ENCODE peak calls at places on chromosomes 3 and 15, in six cellular contexts. One of them, this sample, is unnamed.

GRCh38 chr3:175105066-175105465 is 245.9 kb downstream of the NAALADL2 start:
- DNase-seq in HepG2: no peak
- DNase-seq in GM12878: no peak
- DNase-seq in WTC11: no peak
- DNase-seq in K562: no peak
- DNase-seq in HCT116: no peak
- DNase-seq in this sample: no peak

GRCh38 chr3:28651159-28651558 is 302.5 kb upstream of the AZI2 start:
- DNase-seq in HepG2: no peak
- DNase-seq in GM12878: no peak
- DNase-seq in WTC11: no peak
- DNase-seq in K562: no peak
- DNase-seq in HCT116: no peak
- DNase-seq in this sample: no peak

GRCh38 chr3:16789344-16790100 is 95.2 kb upstream of the PLCL2 start:
- DNase-seq in HepG2: no peak
- DNase-seq in GM12878: no peak
- DNase-seq in WTC11: no peak
- DNase-seq in K562: no peak
- DNase-seq in HCT116: no peak
- DNase-seq in this sample: no peak

GRCh38 chr3:44954289-44954688 is 21.7 kb downstream of the ZDHHC3 start:
- DNase-seq in HepG2: no peak
- DNase-seq in GM12878: no peak
- DNase-seq in WTC11: no peak
- DNase-seq in K562: no peak
- DNase-seq in HCT116: no peak
- DNase-seq in this sample: no peak

GRCh38 chr3:193593666-193594025 is 638 bp downstream of the OPA1 start:
- DNase-seq in HepG2: peak
- DNase-seq in GM12878: no peak
- DNase-seq in WTC11: no peak
- DNase-seq in K562: peak
- DNase-seq in HCT116: no peak
- DNase-seq in this sample: no peak

GRCh38 chr3:153396581-153396980 is 234.6 kb downstream of the RAP2B start:
- DNase-seq in HepG2: no peak
- DNase-seq in GM12878: no peak
- DNase-seq in WTC11: no peak
- DNase-seq in K562: no peak
- DNase-seq in HCT116: no peak
- DNase-seq in this sample: no peak

GRCh38 chr3:16148783-16149182 is 25.7 kb upstream of the GALNT15 start:
- DNase-seq in HepG2: no peak
- DNase-seq in GM12878: no peak
- DNase-seq in WTC11: no peak
- DNase-seq in K562: no peak
- DNase-seq in HCT116: no peak
- DNase-seq in this sample: no peak

GRCh38 chr15:40958146-40958545 is 4.9 kb downstream of the CHAC1 start:
- DNase-seq in HepG2: no peak
- DNase-seq in GM12878: no peak
- DNase-seq in WTC11: no peak
- DNase-seq in K562: no peak
- DNase-seq in HCT116: no peak
- DNase-seq in this sample: no peak

GRCh38 chr3:196778755-196779154 is 39.1 kb downstream of the PAK2 start:
- DNase-seq in HepG2: no peak
- DNase-seq in GM12878: no peak
- DNase-seq in WTC11: no peak
- DNase-seq in K562: no peak
- DNase-seq in HCT116: no peak
- DNase-seq in this sample: no peak

GRCh38 chr3:37833790-37834189 is 27.9 kb upstream of the CTDSPL start:
- DNase-seq in HepG2: no peak
- DNase-seq in GM12878: no peak
- DNase-seq in WTC11: no peak
- DNase-seq in K562: no peak
- DNase-seq in HCT116: no peak
- DNase-seq in this sample: no peak

GRCh38 chr3:190384241-190384863 is 3.6 kb upstream of the CLDN16 start:
- DNase-seq in HepG2: peak
- DNase-seq in GM12878: peak
- DNase-seq in WTC11: no peak
- DNase-seq in K562: no peak
- DNase-seq in HCT116: peak
- DNase-seq in this sample: no peak

GRCh38 chr3:108053025-108053424 is 37.8 kb downstream of the CD47 start:
- DNase-seq in HepG2: no peak
- DNase-seq in GM12878: no peak
- DNase-seq in WTC11: no peak
- DNase-seq in K562: no peak
- DNase-seq in HCT116: no peak
- DNase-seq in this sample: no peak

GRCh38 chr3:30440147-30440604 is 166.2 kb upstream of the TGFBR2 start:
- DNase-seq in HepG2: peak
- DNase-seq in GM12878: no peak
- DNase-seq in WTC11: no peak
- DNase-seq in K562: no peak
- DNase-seq in HCT116: no peak
- DNase-seq in this sample: no peak

GRCh38 chr15:39427705-39428104 is 153.2 kb upstream of the THBS1 start:
- DNase-seq in HepG2: peak
- DNase-seq in GM12878: no peak
- DNase-seq in WTC11: no peak
- DNase-seq in K562: peak
- DNase-seq in HCT116: no peak
- DNase-seq in this sample: no peak

GRCh38 chr3:159922861-159923312 is 65.7 kb upstream of the IL12A start:
- DNase-seq in HepG2: no peak
- DNase-seq in GM12878: peak
- DNase-seq in WTC11: no peak
- DNase-seq in K562: no peak
- DNase-seq in HCT116: no peak
- DNase-seq in this sample: no peak

GRCh38 chr15:82900511-82900910 is 52.0 kb downstream of the HOMER2 start:
- DNase-seq in HepG2: no peak
- DNase-seq in GM12878: no peak
- DNase-seq in WTC11: no peak
- DNase-seq in K562: no peak
- DNase-seq in HCT116: no peak
- DNase-seq in this sample: no peak

GRCh38 chr3:90062018-90062417 is 954.6 kb downstream of the EPHA3 start:
- DNase-seq in HepG2: no peak
- DNase-seq in GM12878: no peak
- DNase-seq in WTC11: no peak
- DNase-seq in K562: no peak
- DNase-seq in HCT116: no peak
- DNase-seq in this sample: no peak

GRCh38 chr3:157069406-157069805 is 90.5 kb downstream of the CCNL1 start:
- DNase-seq in HepG2: no peak
- DNase-seq in GM12878: no peak
- DNase-seq in WTC11: no peak
- DNase-seq in K562: no peak
- DNase-seq in HCT116: no peak
- DNase-seq in this sample: no peak

GRCh38 chr15:69105451-69105985 is 54.9 kb upstream of the GLCE start:
- DNase-seq in HepG2: no peak
- DNase-seq in GM12878: no peak
- DNase-seq in WTC11: no peak
- DNase-seq in K562: no peak
- DNase-seq in HCT116: no peak
- DNase-seq in this sample: no peak

GRCh38 chr3:102671005-102671404 is 236.2 kb downstream of the ZPLD1 start:
- DNase-seq in HepG2: peak
- DNase-seq in GM12878: no peak
- DNase-seq in WTC11: no peak
- DNase-seq in K562: no peak
- DNase-seq in HCT116: no peak
- DNase-seq in this sample: no peak

GRCh38 chr3:41848745-41849574 is 112.9 kb downstream of the ULK4 start:
- DNase-seq in HepG2: no peak
- DNase-seq in GM12878: no peak
- DNase-seq in WTC11: no peak
- DNase-seq in K562: no peak
- DNase-seq in HCT116: no peak
- DNase-seq in this sample: no peak

GRCh38 chr3:46712191-46713047 is 5.2 kb downstream of the PRSS50 start:
- DNase-seq in HepG2: no peak
- DNase-seq in GM12878: no peak
- DNase-seq in WTC11: peak
- DNase-seq in K562: no peak
- DNase-seq in HCT116: no peak
- DNase-seq in this sample: no peak

GRCh38 chr3:12380408-12380795 is 91.5 kb downstream of the PPARG start:
- DNase-seq in HepG2: no peak
- DNase-seq in GM12878: no peak
- DNase-seq in WTC11: no peak
- DNase-seq in K562: no peak
- DNase-seq in HCT116: no peak
- DNase-seq in this sample: no peak

GRCh38 chr3:31981206-31982181 is at the start of the genes OSBPL10 and ZNF860:
- DNase-seq in HepG2: peak
- DNase-seq in GM12878: no peak
- DNase-seq in WTC11: peak
- DNase-seq in K562: peak
- DNase-seq in HCT116: peak
- DNase-seq in this sample: peak

GRCh38 chr3:72383896-72384295 is 464.3 kb downstream of the SHQ1 start:
- DNase-seq in HepG2: no peak
- DNase-seq in GM12878: no peak
- DNase-seq in WTC11: no peak
- DNase-seq in K562: no peak
- DNase-seq in HCT116: no peak
- DNase-seq in this sample: no peak

GRCh38 chr15:91118796-91119590 is 18.9 kb downstream of the SV2B start:
- DNase-seq in HepG2: no peak
- DNase-seq in GM12878: no peak
- DNase-seq in WTC11: no peak
- DNase-seq in K562: no peak
- DNase-seq in HCT116: no peak
- DNase-seq in this sample: no peak

GRCh38 chr15:43317566-43318184 is 12.7 kb downstream of the LCMT2 start:
- DNase-seq in HepG2: peak
- DNase-seq in GM12878: no peak
- DNase-seq in WTC11: no peak
- DNase-seq in K562: no peak
- DNase-seq in HCT116: no peak
- DNase-seq in this sample: no peak

GRCh38 chr3:138817685-138818084 is 17.0 kb downstream of the PIK3CB start:
- DNase-seq in HepG2: no peak
- DNase-seq in GM12878: no peak
- DNase-seq in WTC11: no peak
- DNase-seq in K562: no peak
- DNase-seq in HCT116: no peak
- DNase-seq in this sample: no peak

GRCh38 chr15:31391687-31392671 is 65.3 kb downstream of the KLF13 start:
- DNase-seq in HepG2: no peak
- DNase-seq in GM12878: no peak
- DNase-seq in WTC11: peak
- DNase-seq in K562: peak
- DNase-seq in HCT116: no peak
- DNase-seq in this sample: peak

GRCh38 chr3:177579419-177579818 is 382.1 kb upstream of the TBL1XR1 start:
- DNase-seq in HepG2: no peak
- DNase-seq in GM12878: no peak
- DNase-seq in WTC11: no peak
- DNase-seq in K562: no peak
- DNase-seq in HCT116: no peak
- DNase-seq in this sample: no peak

GRCh38 chr3:127339943-127340861 is 52.4 kb upstream of the PRR20G start:
- DNase-seq in HepG2: no peak
- DNase-seq in GM12878: no peak
- DNase-seq in WTC11: no peak
- DNase-seq in K562: no peak
- DNase-seq in HCT116: no peak
- DNase-seq in this sample: peak

GRCh38 chr3:29693863-29694262 is 413.0 kb downstream of the RBMS3 start:
- DNase-seq in HepG2: no peak
- DNase-seq in GM12878: no peak
- DNase-seq in WTC11: peak
- DNase-seq in K562: no peak
- DNase-seq in HCT116: peak
- DNase-seq in this sample: no peak

GRCh38 chr15:64017082-64017588 is 29.1 kb downstream of the DAPK2 start:
- DNase-seq in HepG2: peak
- DNase-seq in GM12878: no peak
- DNase-seq in WTC11: no peak
- DNase-seq in K562: no peak
- DNase-seq in HCT116: peak
- DNase-seq in this sample: no peak

DNA sequence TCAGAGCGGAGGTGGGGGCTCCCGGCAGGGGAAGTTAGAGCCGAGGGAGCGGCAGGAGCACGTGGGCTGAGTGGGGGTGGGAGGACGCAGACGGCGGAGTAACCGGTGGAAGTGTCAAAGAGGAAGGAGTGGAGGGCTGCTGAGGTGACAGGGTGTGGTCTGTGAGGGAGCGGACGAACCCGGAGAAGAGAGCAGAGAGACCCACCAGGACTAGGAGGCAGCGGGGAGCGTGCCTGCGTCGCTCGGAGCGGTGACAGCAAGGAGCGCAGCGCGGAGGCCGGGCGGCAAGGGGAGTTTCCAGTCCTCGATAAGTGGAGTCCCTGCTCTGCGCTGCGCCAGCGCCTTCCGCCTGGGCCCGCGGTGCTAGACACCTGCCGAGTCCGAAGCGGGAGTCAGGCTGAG is 533.3 kb upstream of the SEMA6D start:
- DNase-seq in HepG2: no peak
- DNase-seq in GM12878: no peak
- DNase-seq in WTC11: peak
- DNase-seq in K562: no peak
- DNase-seq in HCT116: no peak
- DNase-seq in this sample: no peak
- TF ChIP-seq ATF3 in HepG2: no peak
- TF ChIP-seq ATF3 in GM12878: no peak
- TF ChIP-seq ATF3 in WTC11: no peak
- TF ChIP-seq ATF3 in K562: no peak
- TF ChIP-seq ATF3 in HCT116: no peak
- TF ChIP-seq ATF3 in this sample: no peak

GRCh38 chr3:105686324-105686897 is 182.4 kb downstream of the CBLB start:
- DNase-seq in HepG2: no peak
- DNase-seq in GM12878: no peak
- DNase-seq in WTC11: no peak
- DNase-seq in K562: peak
- DNase-seq in HCT116: peak
- DNase-seq in this sample: no peak
- TF ChIP-seq ATF3 in HepG2: no peak
- TF ChIP-seq ATF3 in GM12878: no peak
- TF ChIP-seq ATF3 in WTC11: no peak
- TF ChIP-seq ATF3 in K562: no peak
- TF ChIP-seq ATF3 in HCT116: no peak
- TF ChIP-seq ATF3 in this sample: no peak

GRCh38 chr3:124298951-124299350 is 307.0 kb upstream of the ROPN1 start:
- DNase-seq in HepG2: no peak
- DNase-seq in GM12878: peak
- DNase-seq in WTC11: no peak
- DNase-seq in K562: no peak
- DNase-seq in HCT116: no peak
- DNase-seq in this sample: no peak
- TF ChIP-seq ATF3 in HepG2: no peak
- TF ChIP-seq ATF3 in GM12878: no peak
- TF ChIP-seq ATF3 in WTC11: no peak
- TF ChIP-seq ATF3 in K562: no peak
- TF ChIP-seq ATF3 in HCT116: no peak
- TF ChIP-seq ATF3 in this sample: no peak

GRCh38 chr3:116038968-116039950 is 406.0 kb downstream of the LSAMP start:
- DNase-seq in HepG2: no peak
- DNase-seq in GM12878: no peak
- DNase-seq in WTC11: no peak
- DNase-seq in K562: peak
- DNase-seq in HCT116: no peak
- DNase-seq in this sample: no peak
- TF ChIP-seq ATF3 in HepG2: no peak
- TF ChIP-seq ATF3 in GM12878: no peak
- TF ChIP-seq ATF3 in WTC11: no peak
- TF ChIP-seq ATF3 in K562: no peak
- TF ChIP-seq ATF3 in HCT116: no peak
- TF ChIP-seq ATF3 in this sample: no peak

This sample was measured in H1.